ENCODE peak calls at places on chromosome 14, in four cellular contexts. A, G, I and S are unnamed samples. For H3K4me1, the result is how much of the 10 kb centered on the place peaks cover.

GRCh38 chr14:36346052-36346451 is 25.6 kb upstream of the MBIP start:
- DNase-seq in A (no peak), G (no peak), I (no peak), S (no peak)

GRCh38 chr14:31934767-31935266 is 142.3 kb upstream of the ARHGAP5 start:
- DNase-seq in A (peak), G (peak), I (no peak), S (peak)

GRCh38 chr14:80850197-80850814 is 91.2 kb downstream of the CEP128 start:
- DNase-seq in A (no peak), G (peak), I (no peak), S (no peak)

GRCh38 chr14:95305145-95305544 is 14.6 kb downstream of the CLMN start:
- DNase-seq in A (no peak), G (no peak), I (no peak), S (no peak)

GRCh38 chr14:91277546-91278382 is 33.3 kb upstream of the GPR68 start:
- DNase-seq in A (no peak), G (no peak), I (no peak), S (no peak)

GRCh38 chr14:29650554-29651269 is 276.9 kb downstream of the PRKD1 start:
- DNase-seq in A (no peak), G (no peak), I (no peak), S (no peak)

GRCh38 chr14:22178330-22178981 is 410.6 kb downstream of the DAD1 start:
- DNase-seq in A (no peak), G (no peak), I (no peak), S (no peak)

GRCh38 chr14:104394606-104394910 is 185.0 kb upstream of the C14orf180 start:
- DNase-seq in A (no peak), G (no peak), I (no peak), S (no peak)

GRCh38 chr14:21168055-21168454 is 12.2 kb upstream of the OR5AU1 start:
- DNase-seq in A (no peak), G (no peak), I (no peak), S (no peak)

GRCh38 chr14:54343276-54344121 is 53.3 kb upstream of the CDKN3 start:
- DNase-seq in A (no peak), G (peak), I (no peak), S (no peak)

GRCh38 chr14:89469210-89470198 is 52.5 kb upstream of the FOXN3 start:
- DNase-seq in A (no peak), G (no peak), I (no peak), S (no peak)

GRCh38 chr14:59081680-59082079 is 106.8 kb upstream of the DAAM1 start:
- DNase-seq in A (no peak), G (no peak), I (no peak), S (no peak)

GRCh38 chr14:95033851-95034622 is 123.3 kb downstream of the DICER1 start:
- DNase-seq in A (no peak), G (no peak), I (no peak), S (no peak)

GRCh38 chr14:54614296-54614695 is 47.4 kb downstream of the SAMD4A start:
- DNase-seq in A (no peak), G (no peak), I (no peak), S (no peak)

GRCh38 chr14:67547224-67547780 is 14.2 kb downstream of the PLEKHH1 start:
- DNase-seq in A (no peak), G (no peak), I (no peak), S (no peak)

GRCh38 chr14:52862652-52863338 is 71.4 kb upstream of the GNPNAT1 start:
- DNase-seq in A (no peak), G (no peak), I (no peak), S (no peak)

GRCh38 chr14:54478621-54479215 is 10.1 kb downstream of the GMFB start:
- DNase-seq in A (no peak), G (no peak), I (no peak), S (no peak)

GRCh38 chr14:68502196-68502595 is 290.7 kb downstream of the ZFP36L1 start:
- DNase-seq in A (no peak), G (no peak), I (no peak), S (no peak)

GRCh38 chr14:44995770-44996294 is 33.8 kb downstream of the TOGARAM1 start:
- DNase-seq in A (no peak), G (no peak), I (no peak), S (no peak)

GRCh38 chr14:36771256-36771655 is 109.6 kb downstream of the PAX9 start:
- DNase-seq in A (no peak), G (no peak), I (no peak), S (no peak)

GRCh38 chr14:72891666-72892102 is 2.2 kb downstream of the DPF3 start:
- DNase-seq in A (no peak), G (no peak), I (no peak), S (no peak)

GRCh38 chr14:86462193-86462592 is 932.2 kb downstream of the FLRT2 start:
- DNase-seq in A (peak), G (peak), I (no peak), S (no peak)

GRCh38 chr14:61076531-61076930 is 95.5 kb downstream of the SLC38A6 start:
- DNase-seq in A (no peak), G (no peak), I (no peak), S (no peak)

GRCh38 chr14:53035796-53036195 is 84.9 kb upstream of the FERMT2 start:
- DNase-seq in A (no peak), G (no peak), I (no peak), S (no peak)

GRCh38 chr14:105507247-105507646 is 16.2 kb downstream of the TEDC1 start:
- DNase-seq in A (no peak), G (no peak), I (no peak), S (peak)

GRCh38 chr14:58272589-58273372 is 25.6 kb upstream of the ARID4A start:
- DNase-seq in A (no peak), G (no peak), I (no peak), S (no peak)

GRCh38 chr14:36519431-36520321 is at the start of gene NKX2-1:
- DNase-seq in A (no peak), G (peak), I (no peak), S (no peak)

GRCh38 chr14:51554953-51555352 is 96.8 kb upstream of the FRMD6 start:
- DNase-seq in A (no peak), G (peak), I (no peak), S (no peak)

GRCh38 chr14:34933301-34933700 is 49.5 kb upstream of the SRP54 start:
- DNase-seq in A (no peak), G (no peak), I (no peak), S (no peak)

GRCh38 chr14:102937331-102938175 is 15.1 kb downstream of the AMN start:
- DNase-seq in A (no peak), G (no peak), I (no peak), S (peak)

GRCh38 chr14:102939820-102940561 is 17.5 kb downstream of the AMN start:
- DNase-seq in A (no peak), G (no peak), I (no peak), S (peak)

GRCh38 chr14:102935756-102936155 is 13.3 kb downstream of the AMN start:
- DNase-seq in A (no peak), G (no peak), I (no peak), S (no peak)

GRCh38 chr14:102939329-102939728 is 16.9 kb downstream of the AMN start:
- DNase-seq in A (no peak), G (no peak), I (no peak), S (no peak)

GRCh38 chr14:102938191-102938590 is 15.7 kb downstream of the AMN start:
- DNase-seq in A (no peak), G (no peak), I (no peak), S (no peak)
- H3K4me1 ChIP-seq in A (under half), G (under half), I (under half), S (under half)

GRCh38 chr14:99946652-99947489 is 118.4 kb upstream of the EVL start:
- DNase-seq in A (peak), G (peak), I (peak), S (no peak)
- H3K4me3 ChIP-seq in A (no peak), G (no peak), I (no peak), S (no peak)

GRCh38 chr14:24607635-24608492 is 1.6 kb downstream of the GZMH start:
- DNase-seq in A (no peak), G (no peak), I (no peak), S (no peak)
- H3K4me1 ChIP-seq in A (under half), G (under half), I (under half), S (under half)

GRCh38 chr14:75518625-75519024 is 3.6 kb upstream of the BATF start:
- DNase-seq in A (no peak), G (peak), I (no peak), S (peak)

GRCh38 chr14:75515631-75515999 is 6.7 kb upstream of the BATF start:
- DNase-seq in A (no peak), G (no peak), I (no peak), S (peak)

GRCh38 chr14:75513911-75514672 is 8.2 kb upstream of the BATF start:
- DNase-seq in A (no peak), G (no peak), I (no peak), S (no peak)

GRCh38 chr14:75511201-75511600 is 11.1 kb upstream of the BATF start:
- DNase-seq in A (no peak), G (no peak), I (no peak), S (no peak)

DNA sequence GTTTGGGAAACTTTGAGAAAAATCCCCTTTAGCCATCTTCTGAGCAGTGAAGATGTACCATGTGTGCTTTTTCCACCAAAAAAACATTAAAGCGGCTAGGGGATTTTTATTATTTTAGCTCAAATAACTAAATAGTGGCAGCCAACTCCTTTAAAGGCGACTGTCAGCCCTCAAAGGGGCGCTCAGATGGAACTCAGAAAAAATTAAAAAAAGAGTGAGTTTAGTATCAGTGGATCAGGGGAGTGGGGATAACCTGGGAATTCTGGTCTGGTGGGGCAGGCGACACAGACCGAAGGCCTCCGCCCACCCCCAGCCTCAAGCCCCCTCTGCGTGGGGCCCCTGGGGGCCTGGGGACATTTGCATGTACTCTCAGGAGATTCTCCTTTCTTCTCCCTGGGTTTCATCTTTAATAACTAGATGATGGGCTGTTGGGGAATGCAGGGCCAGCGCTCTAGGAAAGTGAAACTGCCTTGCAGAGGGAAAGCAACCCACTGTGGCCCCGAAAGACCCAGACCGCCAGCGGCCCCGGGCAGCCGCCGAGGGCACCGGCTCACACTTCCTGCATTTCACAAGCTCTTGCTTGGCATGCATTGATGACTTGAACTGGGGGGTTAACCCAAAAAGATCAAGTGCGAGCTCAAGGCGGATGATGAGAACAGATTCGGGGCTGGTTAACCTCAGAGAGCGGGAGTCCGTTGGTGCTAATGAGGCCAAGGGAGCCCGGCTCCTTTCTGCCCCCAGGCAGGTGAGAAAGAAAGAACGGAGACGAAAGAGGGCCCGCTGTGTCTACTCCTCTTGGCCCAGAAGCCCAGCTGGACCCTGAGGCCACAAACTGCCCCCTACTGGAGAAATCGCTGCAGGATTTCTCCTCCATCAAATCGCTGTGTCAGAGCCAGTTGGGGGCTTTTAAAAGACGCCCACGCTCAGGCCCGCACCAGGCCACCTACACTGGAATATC is 7.3 kb upstream of the BATF start:
- DNase-seq in A (no peak), G (peak), I (no peak), S (peak)
- H3K4me3 ChIP-seq in A (no peak), G (no peak), I (no peak), S (no peak)